ENCODE peak calls at places on chromosomes 3 and 15, in four cellular contexts. I is stomach, Z is HCT116, E is hepatocyte. Y is an unnamed sample.

GRCh38 chr3:108430540-108430939 is 79.9 kb downstream of the MYH15 start:
- DNase-seq in E (no peak), I (no peak), Z (no peak), Y (no peak)

GRCh38 chr3:111373861-111374260 is 168.1 kb upstream of the CD96 start:
- DNase-seq in E (no peak), I (no peak), Z (no peak), Y (no peak)

GRCh38 chr15:70741107-70741511 is 22.2 kb downstream of the UACA start:
- DNase-seq in Z (peak; percentile 31), I (peak; percentile 65), E (peak; percentile 65), Y (peak; percentile 84)

GRCh38 chr3:163878396-163878795 is 1199.9 kb downstream of the SI start:
- DNase-seq in Z (no peak), I (no peak), E (no peak), Y (no peak)

GRCh38 chr3:63655519-63655918 is 3.0 kb downstream of the SNTN start:
- DNase-seq in E (no peak), I (no peak), Z (no peak), Y (no peak)

GRCh38 chr15:38012894-38013293 is 78.5 kb downstream of the TMCO5A start:
- DNase-seq in E (no peak), Z (no peak), I (no peak), Y (no peak)

GRCh38 chr3:182238141-182238540 is 526.4 kb downstream of the SOX2 start:
- DNase-seq in I (no peak), Z (no peak), E (no peak), Y (no peak)

GRCh38 chr15:85832389-85832788 is 37.7 kb upstream of the KLHL25 start:
- DNase-seq in I (no peak), E (no peak), Z (no peak), Y (no peak)

GRCh38 chr3:171116365-171116764 is 89.8 kb upstream of the SLC2A2 start:
- DNase-seq in E (no peak), Z (no peak), I (no peak), Y (no peak)

GRCh38 chr15:98983333-98983732 is 24.3 kb downstream of the PGPEP1L start:
- DNase-seq in E (no peak), I (peak; percentile 32), Z (no peak), Y (peak; percentile 76)

GRCh38 chr15:98599911-98600685 is 48.2 kb upstream of the IGF1R start:
- DNase-seq in I (no peak), E (peak; percentile 45), Z (no peak), Y (peak; percentile 57)

GRCh38 chr3:125075738-125076137 is 19.9 kb upstream of the HEG1 start:
- DNase-seq in E (no peak), Z (no peak), I (no peak), Y (no peak)

GRCh38 chr15:92580021-92580420 is 75.6 kb downstream of the FAM174B start:
- DNase-seq in Z (no peak), E (no peak), I (no peak), Y (peak; percentile 46)

GRCh38 chr3:150084128-150084527 is 113.4 kb upstream of the PFN2 start:
- DNase-seq in Z (no peak), E (no peak), I (no peak), Y (no peak)

GRCh38 chr15:70046716-70047369 is 50.9 kb downstream of the TLE3 start:
- DNase-seq in Z (no peak), I (no peak), E (no peak), Y (no peak)

GRCh38 chr3:27093771-27094170 is 275.4 kb downstream of the NEK10 start:
- DNase-seq in E (no peak), Z (no peak), I (no peak), Y (no peak)

GRCh38 chr3:39109086-39109485 is 1.6 kb downstream of the TTC21A start:
- DNase-seq in Z (no peak), E (no peak), I (no peak), Y (no peak)

GRCh38 chr15:54594115-54594514 is 602.6 kb downstream of the RSL24D1 start:
- DNase-seq in Z (no peak), E (no peak), I (no peak), Y (no peak)

GRCh38 chr15:63089260-63090043 is 32.2 kb upstream of the LACTB start:
- DNase-seq in E (peak; percentile 74), Z (no peak), I (no peak), Y (no peak)

GRCh38 chr3:55128201-55128870 is 200.5 kb upstream of the LRTM1 start:
- DNase-seq in E (no peak), Z (no peak), I (no peak), Y (no peak)
- H3K4me3 ChIP-seq in E (no peak overlapping the region), Z (no peak overlapping the region), I (no peak overlapping the region), Y (no peak overlapping the region)

GRCh38 chr3:9399746-9400145 is 2.3 kb downstream of the SETD5 start:
- DNase-seq in E (peak; percentile 92), I (peak; percentile 70), Z (peak; percentile 26), Y (peak; percentile 84)

GRCh38 chr3:9401986-9402385 is 4.6 kb downstream of the SETD5 start:
- DNase-seq in E (no peak), Z (no peak), I (no peak), Y (no peak)

GRCh38 chr3:9398715-9399708 is 1.6 kb downstream of the SETD5 start:
- DNase-seq in I (no peak), Z (no peak), E (peak; percentile 60), Y (no peak)

GRCh38 chr3:9402410-9403228 is 5.2 kb downstream of the SETD5 start:
- DNase-seq in Z (no peak), I (peak; percentile 64), E (peak; percentile 73), Y (no peak)

GRCh38 chr3:9400626-9401025 is 3.2 kb downstream of the SETD5 start:
- DNase-seq in I (no peak), E (peak; percentile 17), Z (no peak), Y (no peak)
- H3K4me1 ChIP-seq in I (peaks cover 72% of the 10 kb centered on the region), E (peaks cover 53% of the 10 kb centered on the region), Z (peaks cover 53% of the 10 kb centered on the region), Y (peaks cover 71% of the 10 kb centered on the region)

GRCh38 chr15:78071378-78071777 is 6.1 kb downstream of the TBC1D2B start:
- DNase-seq in I (no peak), Z (no peak), E (no peak), Y (no peak)

GRCh38 chr15:78069630-78070029 is 7.9 kb downstream of the TBC1D2B start:
- DNase-seq in E (no peak), Z (no peak), I (no peak), Y (no peak)

GRCh38 chr15:78067328-78068241 is 9.9 kb downstream of the TBC1D2B start:
- DNase-seq in I (peak; percentile 69), E (no peak), Z (no peak), Y (no peak)

GRCh38 chr15:78070049-78070698 is 7.3 kb downstream of the TBC1D2B start:
- DNase-seq in I (no peak), E (no peak), Z (no peak), Y (no peak)

DNA sequence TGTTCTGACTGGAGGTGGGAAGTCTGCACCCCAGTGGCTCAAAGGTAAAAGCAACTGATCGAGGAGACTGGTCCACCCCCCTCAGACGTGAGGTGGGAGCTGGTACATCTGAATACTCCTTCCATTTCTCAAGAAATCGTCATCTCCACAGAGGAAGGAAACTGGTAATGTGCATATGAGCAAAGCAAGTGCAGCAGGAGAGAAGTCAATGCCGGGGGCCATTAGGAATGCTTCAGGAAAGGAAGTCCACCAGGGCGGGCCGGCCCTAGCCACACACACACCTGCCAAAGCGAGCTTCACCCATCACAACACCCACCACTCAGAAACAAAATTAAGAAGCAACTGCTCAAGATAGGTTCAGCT is 8.5 kb downstream of the TBC1D2B start:
- DNase-seq in E (no peak), Z (no peak), I (no peak), Y (no peak)
- H3K4me3 ChIP-seq in E (no peak overlapping the region), Z (no peak overlapping the region), I (no peak overlapping the region), Y (no peak overlapping the region)

GRCh38 chr3:50269460-50269859 is 513 bp downstream of the SEMA3B start:
- DNase-seq in E (no peak), I (no peak), Z (no peak), Y (no peak)
- H3K4me1 ChIP-seq in E (peaks cover 78% of the 10 kb centered on the region), I (peaks cover 100% of the 10 kb centered on the region), Z (peaks cover 81% of the 10 kb centered on the region), Y (no peaks in the 10 kb centered on the region)

GRCh38 chr15:42491540-42492225 is 742 bp upstream of the ZNF106 start:
- DNase-seq in E (peak; percentile 20), Z (no peak), I (no peak), Y (no peak)

GRCh38 chr15:42490246-42490742 is 647 bp downstream of the ZNF106 start:
- DNase-seq in I (no peak), E (no peak), Z (no peak), Y (no peak)

GRCh38 chr15:42493694-42494093 is 1.7 kb upstream of the SNAP23 start:
- DNase-seq in I (no peak), E (no peak), Z (no peak), Y (no peak)

GRCh38 chr15:42494998-42495360 is 455 bp upstream of the SNAP23 start:
- DNase-seq in E (peak; percentile 74), Z (no peak), I (peak; percentile 47), Y (peak; percentile 68)

GRCh38 chr15:42490743-42491539 is at the start of gene ZNF106:
- DNase-seq in I (peak; percentile 85), E (peak; percentile 94), Z (peak; percentile 76), Y (peak; percentile 86)
- H3K4me3 ChIP-seq in I (peak within 1 kb of the TSS; percentile 98), E (peak within 1 kb of the TSS; percentile 80), Z (peak within 1 kb of the TSS; percentile 87), Y (peak within 1 kb of the TSS; percentile 86)

GRCh38 chr3:123658118-123658859 is 73.4 kb upstream of the HACD2 start:
- DNase-seq in I (peak; percentile 61), Z (no peak), E (no peak), Y (peak; percentile 73)
- H3K4me1 ChIP-seq in I (peaks cover 85% of the 10 kb centered on the region), Z (no peaks in the 10 kb centered on the region), E (peaks cover 27% of the 10 kb centered on the region), Y (peaks cover 65% of the 10 kb centered on the region)

DNA sequence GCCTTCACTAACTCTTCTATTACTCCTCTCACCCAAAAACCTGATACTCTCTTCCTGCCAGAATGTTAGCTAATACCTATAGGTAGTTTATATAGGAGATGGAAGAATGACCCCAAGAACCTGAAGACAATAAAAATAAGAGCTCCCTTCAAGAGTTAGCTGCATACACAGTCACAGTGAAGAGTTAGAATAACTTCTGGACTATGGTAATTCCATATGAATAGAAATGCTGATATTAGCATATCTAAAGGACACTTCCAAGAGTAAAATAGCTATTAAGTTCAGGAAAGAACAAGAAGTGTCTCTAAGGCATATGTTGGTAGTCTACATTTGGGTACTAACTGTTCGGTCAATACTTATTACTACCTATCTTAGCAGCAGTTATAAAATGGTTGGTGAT is 134.2 kb downstream of the VGLL3 start:
- DNase-seq in E (no peak), Z (no peak), I (no peak), Y (no peak)
- H3K4me3 ChIP-seq in E (no peak overlapping the region), Z (no peak overlapping the region), I (no peak overlapping the region), Y (no peak overlapping the region)

GRCh38 chr3:191330309-191330712 is at the start of gene UTS2B:
- DNase-seq in I (no peak), E (peak; percentile 46), Z (peak; percentile 39), Y (no peak)
- H3K4me1 ChIP-seq in I (peaks cover 58% of the 10 kb centered on the region), E (peaks cover 13% of the 10 kb centered on the region), Z (peaks cover 49% of the 10 kb centered on the region), Y (no peaks in the 10 kb centered on the region)

GRCh38 chr15:25051399-25052154 is 96.8 kb downstream of the SNRPN start:
- DNase-seq in I (no peak), E (no peak), Z (no peak), Y (peak; percentile 40)
- H3K4me3 ChIP-seq in I (no peak overlapping the region), E (no peak overlapping the region), Z (no peak overlapping the region), Y (no peak overlapping the region)

DNA sequence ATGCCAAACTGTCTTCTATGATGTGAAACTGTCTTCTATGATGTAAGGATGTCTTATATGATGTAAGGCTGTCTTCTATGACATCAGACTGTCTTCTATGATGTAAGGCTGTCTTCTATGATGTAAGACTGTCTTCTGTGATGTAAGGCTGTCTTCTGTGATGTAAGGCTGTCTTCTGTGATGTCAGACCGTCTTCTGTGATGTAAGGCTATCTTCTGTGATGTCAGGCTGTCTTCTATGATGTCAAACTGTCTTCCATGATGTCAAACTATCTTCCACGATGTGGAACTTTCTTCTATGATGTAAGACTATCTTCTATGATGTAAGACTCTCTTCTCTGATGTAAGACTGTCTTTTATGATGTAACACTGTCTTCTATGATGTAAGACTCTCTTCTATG is 27.9 kb downstream of the MGLL start:
- DNase-seq in I (no peak), Z (no peak), E (no peak), Y (no peak)
- H3K4me1 ChIP-seq in I (peaks cover 55% of the 10 kb centered on the region), Z (peaks cover 4% of the 10 kb centered on the region), E (peaks cover 16% of the 10 kb centered on the region), Y (peaks cover 30% of the 10 kb centered on the region)